ENCODE peak calls at places on chromosomes 4 and X, in six cellular contexts. L is fibroblast of the aortic adventitia, W is AG10803, C is astrocyte of the spinal cord, N is LNCaP clone FGC, V is GM12865. Z is an unnamed sample.

GRCh38 chr4:72529144-72529822 is 39.7 kb downstream of the ADAMTS3 start:
- DNase-seq in L (no peak), W (no peak), C (no peak), N (no peak), V (no peak), Z (no peak)

GRCh38 chr4:39037491-39037825 is 5.2 kb upstream of the TMEM156 start:
- DNase-seq in L (no peak), W (no peak), C (peak), N (no peak), V (peak), Z (no peak)

GRCh38 chrX:13911581-13911980 is 94.7 kb upstream of the GPM6B start:
- DNase-seq in L (peak), W (peak), C (peak), N (no peak), V (no peak), Z (no peak)

GRCh38 chrX:136049608-136050007 is 64.4 kb downstream of the SLC9A6 start:
- DNase-seq in L (no peak), W (no peak), C (no peak), N (no peak), V (no peak), Z (no peak)

GRCh38 chr4:4311193-4311592 is 21.1 kb downstream of the ZBTB49 start:
- DNase-seq in L (no peak), W (peak), C (no peak), N (no peak), V (no peak), Z (no peak)

GRCh38 chr4:71602271-71602890 is 181.5 kb downstream of the GC start:
- DNase-seq in L (no peak), W (no peak), C (no peak), N (no peak), V (no peak), Z (peak)

GRCh38 chr4:6270691-6271121 is 1.1 kb downstream of the WFS1 start:
- DNase-seq in L (peak), W (peak), C (peak), N (no peak), V (no peak), Z (no peak)

GRCh38 chrX:123481908-123482873 is 250.7 kb downstream of the THOC2 start:
- DNase-seq in L (peak), W (peak), C (peak), N (no peak), V (no peak), Z (no peak)

GRCh38 chr4:84578540-84579409 is 4.2 kb upstream of the CDS1 start:
- DNase-seq in L (peak), W (peak), C (peak), N (peak), V (peak), Z (no peak)

GRCh38 chrX:110287605-110288004 is 30.3 kb downstream of the AMMECR1 start:
- DNase-seq in L (peak), W (peak), C (no peak), N (no peak), V (no peak), Z (no peak)
- H3K4me3 ChIP-seq in L (no peak), W (no peak), C (no peak), N (no peak), V (no peak), Z (no peak)

DNA sequence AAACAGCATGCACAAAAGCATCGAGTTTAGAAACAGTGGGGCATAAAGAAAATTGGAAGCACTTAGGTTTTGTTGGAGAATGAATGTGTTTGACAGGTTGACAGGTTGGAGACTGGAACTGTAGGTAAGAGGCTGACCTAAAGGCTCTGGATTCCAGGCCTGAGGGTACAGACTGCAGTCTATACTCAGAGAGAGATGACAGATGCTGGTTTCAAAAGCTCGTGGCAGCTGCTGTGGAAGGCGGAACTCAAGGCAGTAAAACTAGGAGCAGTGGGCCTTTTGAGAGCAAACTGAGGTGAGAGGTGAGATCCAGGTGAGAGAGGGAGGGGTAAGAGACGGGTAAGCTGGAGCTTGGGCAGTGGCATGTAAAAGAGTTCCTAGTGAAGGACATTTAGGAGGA is 415.2 kb downstream of the TRIML1 start:
- DNase-seq in L (no peak), W (no peak), C (no peak), N (no peak), V (no peak), Z (no peak)
- H3K4me3 ChIP-seq in L (no peak), W (no peak), C (no peak), N (no peak), V (no peak), Z (no peak)

DNA sequence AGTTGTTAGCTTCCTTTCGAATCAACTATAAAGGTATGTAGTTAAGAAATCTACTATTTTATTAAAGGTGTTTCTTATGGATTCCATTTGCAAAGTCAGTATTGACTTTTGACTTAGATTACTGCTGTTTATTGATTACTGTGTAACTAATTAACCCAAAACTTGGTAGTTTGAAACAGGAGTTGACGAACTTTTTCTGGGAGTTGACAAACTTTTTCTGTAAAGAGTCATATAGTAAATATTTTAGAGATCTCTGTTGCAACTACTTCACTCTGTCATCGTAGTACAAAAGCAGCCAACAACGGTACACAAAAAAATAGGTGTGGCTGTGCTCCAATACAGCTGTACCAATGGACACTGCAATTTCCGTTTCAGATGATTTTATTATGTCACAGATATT is 30.2 kb downstream of the AGA start:
- DNase-seq in L (no peak), W (no peak), C (no peak), N (no peak), V (no peak), Z (no peak)
- H3K4me3 ChIP-seq in L (no peak), W (no peak), C (no peak), N (no peak), V (no peak), Z (no peak)

GRCh38 chr4:184384056-184384809 is 90.1 kb downstream of the IRF2 start:
- DNase-seq in L (peak), W (peak), C (peak), N (no peak), V (peak), Z (peak)
- H3K4me3 ChIP-seq in L (peak), W (peak), C (peak), N (no peak), V (peak), Z (peak)

DNA sequence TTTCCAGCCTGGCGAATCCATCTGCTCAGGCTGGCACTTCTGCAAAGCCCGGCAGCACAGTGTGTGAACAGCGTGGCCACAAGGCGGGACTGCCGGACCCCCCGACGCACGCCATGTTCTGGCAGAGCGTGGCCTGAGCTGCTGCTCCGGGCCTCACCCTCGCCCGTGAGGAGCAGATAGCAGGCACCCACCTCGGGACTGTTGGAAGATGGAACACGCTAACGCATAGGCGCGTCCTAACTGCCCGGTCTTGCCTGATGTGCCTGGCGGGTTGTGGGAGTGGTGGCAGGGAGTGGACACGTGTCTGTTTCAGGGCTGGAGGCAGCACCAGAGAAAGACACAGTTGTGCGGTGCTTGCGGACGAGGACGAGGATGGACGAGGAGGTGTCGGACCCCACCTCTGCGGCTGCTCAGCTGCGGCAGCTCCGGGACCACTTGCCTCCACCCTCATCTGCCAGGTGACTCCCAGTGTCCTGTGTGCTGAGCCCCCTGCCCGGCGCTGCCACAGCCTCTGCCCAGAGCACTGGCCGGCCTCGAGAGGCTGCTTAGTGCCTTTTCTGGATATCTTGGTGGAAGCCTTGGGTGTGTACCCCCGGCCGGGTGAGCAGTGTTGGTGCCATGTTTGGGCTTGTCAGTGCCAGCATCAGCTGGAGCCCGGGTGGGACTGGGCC is 28.2 kb downstream of the UVSSA start:
- DNase-seq in L (no peak), W (no peak), C (no peak), N (no peak), V (no peak), Z (no peak)
- H3K4me3 ChIP-seq in L (no peak), W (no peak), C (no peak), N (no peak), V (no peak), Z (no peak)

GRCh38 chr4:54784188-54784671 is 126.5 kb downstream of the KIT start:
- DNase-seq in L (peak), W (peak), C (peak), N (peak), V (peak), Z (peak)
- H3K4me3 ChIP-seq in L (no peak), W (no peak), C (no peak), N (no peak), V (no peak), Z (peak)

GRCh38 chrX:84362184-84362838 is 139.9 kb downstream of the HDX start:
- DNase-seq in L (peak), W (peak), C (no peak), N (no peak), V (no peak), Z (no peak)

GRCh38 chrX:84363054-84363453 is 139.2 kb downstream of the HDX start:
- DNase-seq in L (peak), W (peak), C (no peak), N (no peak), V (no peak), Z (no peak)

DNA sequence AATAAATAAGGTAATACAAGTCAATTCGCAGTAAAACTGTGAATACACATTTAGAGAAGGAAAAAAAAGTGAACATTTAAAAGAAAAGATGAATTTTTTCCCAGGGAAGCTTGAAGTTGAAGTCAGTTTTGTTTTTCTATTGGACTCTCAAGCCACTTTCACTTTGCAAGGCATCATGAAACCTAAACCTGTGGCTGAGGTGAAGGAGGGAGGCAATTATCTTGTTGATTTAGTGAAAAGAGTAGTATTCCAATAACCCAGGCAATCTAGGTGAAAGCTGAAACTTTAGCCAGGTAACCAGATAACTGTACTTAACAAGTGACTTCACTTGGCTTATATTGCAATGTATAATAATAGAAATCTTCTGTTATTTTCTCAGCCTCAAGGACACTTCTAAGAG is 138.6 kb downstream of the HDX start:
- DNase-seq in L (no peak), W (peak), C (no peak), N (no peak), V (no peak), Z (no peak)
- H3K4me3 ChIP-seq in L (no peak), W (peak), C (no peak), N (no peak), V (no peak), Z (no peak)

GRCh38 chrX:41001327-41001726 is 83.9 kb upstream of the USP9X start:
- DNase-seq in L (no peak), W (no peak), C (no peak), N (no peak), V (no peak), Z (no peak)

GRCh38 chrX:41002021-41002420 is 83.2 kb upstream of the USP9X start:
- DNase-seq in L (no peak), W (no peak), C (no peak), N (no peak), V (no peak), Z (no peak)

GRCh38 chrX:40998123-40998522 is 87.1 kb upstream of the USP9X start:
- DNase-seq in L (no peak), W (no peak), C (no peak), N (no peak), V (no peak), Z (no peak)

GRCh38 chrX:40996886-40997530 is 88.2 kb upstream of the USP9X start:
- DNase-seq in L (peak), W (peak), C (peak), N (peak), V (peak), Z (no peak)
- H3K4me3 ChIP-seq in L (no peak), W (no peak), C (peak), N (no peak), V (no peak), Z (no peak)

Z was measured in AG04449.